ENCODE peak calls at places on chromosomes 12 and 14, in five cellular contexts. One of them, this sample, is unnamed.

GRCh38 chr14:101183376-101184103 is 280.0 kb upstream of the RTL1 start:
- DNase-seq in myocyte: no peak
- DNase-seq in NCI-H1105 treated with DMSO at 0.1 percent for 48 hours: no peak
- DNase-seq in HEK293T: peak
- DNase-seq in HL-60: no peak
- DNase-seq in this sample: no peak

GRCh38 chr12:6074394-6074793 is 50.1 kb downstream of the VWF start:
- DNase-seq in NCI-H1105 treated with DMSO at 0.1 percent for 48 hours: no peak
- DNase-seq in myocyte: no peak
- DNase-seq in HL-60: no peak
- DNase-seq in HEK293T: no peak
- DNase-seq in this sample: no peak

GRCh38 chr12:119061208-119061796 is 80.0 kb downstream of the SRRM4 start:
- DNase-seq in HEK293T: peak
- DNase-seq in NCI-H1105 treated with DMSO at 0.1 percent for 48 hours: no peak
- DNase-seq in myocyte: peak
- DNase-seq in HL-60: peak
- DNase-seq in this sample: peak

GRCh38 chr14:47442206-47442605 is 233.2 kb downstream of the MDGA2 start:
- DNase-seq in NCI-H1105 treated with DMSO at 0.1 percent for 48 hours: peak
- DNase-seq in HEK293T: peak
- DNase-seq in myocyte: no peak
- DNase-seq in HL-60: no peak
- DNase-seq in this sample: no peak

GRCh38 chr14:102539544-102540309 is 30.2 kb upstream of the ANKRD9 start:
- DNase-seq in NCI-H1105 treated with DMSO at 0.1 percent for 48 hours: peak
- DNase-seq in myocyte: no peak
- DNase-seq in HL-60: no peak
- DNase-seq in HEK293T: no peak
- DNase-seq in this sample: no peak

GRCh38 chr12:65926119-65927004 is 102.1 kb downstream of the HMGA2 start:
- DNase-seq in HEK293T: no peak
- DNase-seq in myocyte: no peak
- DNase-seq in HL-60: no peak
- DNase-seq in NCI-H1105 treated with DMSO at 0.1 percent for 48 hours: no peak
- DNase-seq in this sample: no peak

GRCh38 chr14:20632831-20633771 is 8.4 kb downstream of the OR6S1 start:
- DNase-seq in myocyte: peak
- DNase-seq in NCI-H1105 treated with DMSO at 0.1 percent for 48 hours: peak
- DNase-seq in HL-60: peak
- DNase-seq in HEK293T: peak
- DNase-seq in this sample: no peak

GRCh38 chr14:105116451-105117256 is 51.4 kb upstream of the GPR132 start:
- DNase-seq in myocyte: no peak
- DNase-seq in HL-60: no peak
- DNase-seq in HEK293T: no peak
- DNase-seq in NCI-H1105 treated with DMSO at 0.1 percent for 48 hours: no peak
- DNase-seq in this sample: no peak